ENCODE peak calls at places on chromosome 22, in five cellular contexts. One of them, this sample, is unnamed.

GRCh38 chr22:45993841-45994240 is 16.9 kb upstream of the WNT7B start:
- DNase-seq in fibroblast of villous mesenchyme: no peak
- DNase-seq in cardiac fibroblast: no peak
- DNase-seq in activated gamma-delta T cell treated with Interleukin-2 at 50 U/mL for 16 hours: no peak
- DNase-seq in mesendoderm: no peak
- DNase-seq in this sample: no peak

GRCh38 chr22:37126882-37127281 is 17.4 kb upstream of the TMPRSS6 start:
- DNase-seq in activated gamma-delta T cell treated with Interleukin-2 at 50 U/mL for 16 hours: no peak
- DNase-seq in fibroblast of villous mesenchyme: no peak
- DNase-seq in mesendoderm: no peak
- DNase-seq in cardiac fibroblast: no peak
- DNase-seq in this sample: no peak

GRCh38 chr22:38712496-38713207 is 6.9 kb downstream of the GTPBP1 start:
- DNase-seq in cardiac fibroblast: no peak
- DNase-seq in fibroblast of villous mesenchyme: no peak
- DNase-seq in activated gamma-delta T cell treated with Interleukin-2 at 50 U/mL for 16 hours: no peak
- DNase-seq in mesendoderm: peak; percentile 96
- DNase-seq in this sample: no peak

GRCh38 chr22:50201191-50202129 is 649 bp downstream of the SELENOO start:
- DNase-seq in mesendoderm: no peak
- DNase-seq in fibroblast of villous mesenchyme: peak; percentile 16
- DNase-seq in activated gamma-delta T cell treated with Interleukin-2 at 50 U/mL for 16 hours: no peak
- DNase-seq in cardiac fibroblast: no peak
- DNase-seq in this sample: no peak

GRCh38 chr22:36144886-36145541 is 15.5 kb downstream of the APOL3 start:
- DNase-seq in mesendoderm: peak; percentile 90
- DNase-seq in fibroblast of villous mesenchyme: peak; percentile 74
- DNase-seq in activated gamma-delta T cell treated with Interleukin-2 at 50 U/mL for 16 hours: no peak
- DNase-seq in cardiac fibroblast: peak; percentile 89
- DNase-seq in this sample: peak; percentile 83

GRCh38 chr22:37748659-37749058 is 51.8 kb downstream of the TRIOBP start:
- DNase-seq in fibroblast of villous mesenchyme: no peak
- DNase-seq in cardiac fibroblast: no peak
- DNase-seq in activated gamma-delta T cell treated with Interleukin-2 at 50 U/mL for 16 hours: no peak
- DNase-seq in mesendoderm: no peak
- DNase-seq in this sample: no peak

GRCh38 chr22:44304906-44305305 is 7.8 kb downstream of the SHISAL1 start:
- DNase-seq in cardiac fibroblast: no peak
- DNase-seq in mesendoderm: no peak
- DNase-seq in fibroblast of villous mesenchyme: no peak
- DNase-seq in activated gamma-delta T cell treated with Interleukin-2 at 50 U/mL for 16 hours: no peak
- DNase-seq in this sample: no peak

GRCh38 chr22:23774114-23774921 is 1.7 kb downstream of the MMP11 start:
- DNase-seq in activated gamma-delta T cell treated with Interleukin-2 at 50 U/mL for 16 hours: no peak
- DNase-seq in cardiac fibroblast: no peak
- DNase-seq in mesendoderm: no peak
- DNase-seq in fibroblast of villous mesenchyme: no peak
- DNase-seq in this sample: no peak

GRCh38 chr22:37243402-37244113 is 511 bp downstream of the RAC2 start:
- DNase-seq in mesendoderm: no peak
- DNase-seq in cardiac fibroblast: no peak
- DNase-seq in activated gamma-delta T cell treated with Interleukin-2 at 50 U/mL for 16 hours: no peak
- DNase-seq in fibroblast of villous mesenchyme: no peak
- DNase-seq in this sample: no peak

GRCh38 chr22:44587004-44587793 is 89.2 kb upstream of the RTL6 start:
- DNase-seq in cardiac fibroblast: peak; percentile 27
- DNase-seq in activated gamma-delta T cell treated with Interleukin-2 at 50 U/mL for 16 hours: no peak
- DNase-seq in fibroblast of villous mesenchyme: no peak
- DNase-seq in mesendoderm: peak; percentile 30
- DNase-seq in this sample: no peak

GRCh38 chr22:40857309-40857851 is 432 bp downstream of the XPNPEP3 start:
- DNase-seq in fibroblast of villous mesenchyme: peak; percentile 39
- DNase-seq in mesendoderm: no peak
- DNase-seq in cardiac fibroblast: peak; percentile 20
- DNase-seq in activated gamma-delta T cell treated with Interleukin-2 at 50 U/mL for 16 hours: no peak
- DNase-seq in this sample: no peak